ENCODE peak calls at places on chromosomes 4 and X, in six cellular contexts. One of them, this sample, is unnamed.

GRCh38 chr4:84684361-84684760 is 101.4 kb downstream of the CDS1 start:
- DNase-seq in H1: no peak
- DNase-seq in HCT116: no peak
- DNase-seq in A549: no peak
- DNase-seq in K562: no peak
- DNase-seq in HepG2: no peak
- DNase-seq in this sample: no peak

GRCh38 chr4:92299152-92299551 is 4.6 kb upstream of the GRID2 start:
- DNase-seq in H1: no peak
- DNase-seq in HCT116: no peak
- DNase-seq in A549: no peak
- DNase-seq in K562: no peak
- DNase-seq in HepG2: no peak
- DNase-seq in this sample: peak; percentile 14

GRCh38 chr4:94743838-94744237 is 13.9 kb upstream of the BMPR1B start:
- DNase-seq in H1: no peak
- DNase-seq in HCT116: no peak
- DNase-seq in A549: no peak
- DNase-seq in K562: no peak
- DNase-seq in HepG2: no peak
- DNase-seq in this sample: no peak

GRCh38 chr4:156294577-156294976 is 340.9 kb upstream of the CTSO start:
- DNase-seq in H1: no peak
- DNase-seq in HCT116: peak; percentile 76
- DNase-seq in A549: no peak
- DNase-seq in K562: no peak
- DNase-seq in HepG2: peak; percentile 35
- DNase-seq in this sample: peak; percentile 6

GRCh38 chr4:52575406-52575805 is 83.7 kb downstream of the USP46 start:
- DNase-seq in H1: no peak
- DNase-seq in HCT116: no peak
- DNase-seq in A549: no peak
- DNase-seq in K562: no peak
- DNase-seq in HepG2: no peak
- DNase-seq in this sample: no peak

GRCh38 chr4:81621490-81621889 is 149.8 kb upstream of the RASGEF1B start:
- DNase-seq in H1: no peak
- DNase-seq in HCT116: no peak
- DNase-seq in A549: no peak
- DNase-seq in K562: no peak
- DNase-seq in HepG2: no peak
- DNase-seq in this sample: no peak

GRCh38 chr4:48226199-48226598 is 43.4 kb downstream of the TEC start:
- DNase-seq in H1: no peak
- DNase-seq in HCT116: no peak
- DNase-seq in A549: no peak
- DNase-seq in K562: no peak
- DNase-seq in HepG2: no peak
- DNase-seq in this sample: no peak

GRCh38 chr4:95761871-95762270 is 78.0 kb upstream of the PDHA2 start:
- DNase-seq in H1: no peak
- DNase-seq in HCT116: no peak
- DNase-seq in A549: no peak
- DNase-seq in K562: no peak
- DNase-seq in HepG2: no peak
- DNase-seq in this sample: no peak

GRCh38 chr4:177728361-177729152 is 286.3 kb upstream of the AGA start:
- DNase-seq in H1: no peak
- DNase-seq in HCT116: peak; percentile 89
- DNase-seq in A549: no peak
- DNase-seq in K562: peak; percentile 28
- DNase-seq in HepG2: peak; percentile 2
- DNase-seq in this sample: no peak

GRCh38 chr4:48429709-48430474 is 53.3 kb upstream of the SLC10A4 start:
- DNase-seq in H1: no peak
- DNase-seq in HCT116: no peak
- DNase-seq in A549: no peak
- DNase-seq in K562: no peak
- DNase-seq in HepG2: no peak
- DNase-seq in this sample: no peak

GRCh38 chr4:169236901-169237626 is 33.7 kb downstream of the SH3RF1 start:
- DNase-seq in H1: no peak
- DNase-seq in HCT116: no peak
- DNase-seq in A549: no peak
- DNase-seq in K562: no peak
- DNase-seq in HepG2: no peak
- DNase-seq in this sample: no peak

GRCh38 chrX:153565996-153566580 is 32.9 kb downstream of the CCNQ start:
- DNase-seq in H1: peak; percentile 52
- DNase-seq in HCT116: no peak
- DNase-seq in A549: no peak
- DNase-seq in K562: peak; percentile 28
- DNase-seq in HepG2: no peak
- DNase-seq in this sample: no peak

GRCh38 chr4:153485374-153485773 is 19.2 kb downstream of the TMEM131L start:
- DNase-seq in H1: no peak
- DNase-seq in HCT116: no peak
- DNase-seq in A549: no peak
- DNase-seq in K562: no peak
- DNase-seq in HepG2: no peak
- DNase-seq in this sample: no peak

GRCh38 chr4:87024181-87024580 is 89.4 kb downstream of the AFF1 start:
- DNase-seq in H1: no peak
- DNase-seq in HCT116: no peak
- DNase-seq in A549: no peak
- DNase-seq in K562: no peak
- DNase-seq in HepG2: no peak
- DNase-seq in this sample: no peak

GRCh38 chr4:142954415-142954814 is 108.3 kb upstream of the INPP4B start:
- DNase-seq in H1: no peak
- DNase-seq in HCT116: no peak
- DNase-seq in A549: no peak
- DNase-seq in K562: no peak
- DNase-seq in HepG2: no peak
- DNase-seq in this sample: no peak

GRCh38 chr4:76199664-76200211 is 13.9 kb downstream of the SCARB2 start:
- DNase-seq in H1: no peak
- DNase-seq in HCT116: no peak
- DNase-seq in A549: no peak
- DNase-seq in K562: no peak
- DNase-seq in HepG2: no peak
- DNase-seq in this sample: no peak

GRCh38 chr4:76197001-76197743 is 16.5 kb downstream of the SCARB2 start:
- DNase-seq in H1: no peak
- DNase-seq in HCT116: no peak
- DNase-seq in A549: no peak
- DNase-seq in K562: no peak
- DNase-seq in HepG2: no peak
- DNase-seq in this sample: no peak

GRCh38 chr4:76198411-76199237 is 15.0 kb downstream of the SCARB2 start:
- DNase-seq in H1: no peak
- DNase-seq in HCT116: no peak
- DNase-seq in A549: no peak
- DNase-seq in K562: peak; percentile 70
- DNase-seq in HepG2: no peak
- DNase-seq in this sample: peak; percentile 61

GRCh38 chr4:76195326-76195725 is 18.3 kb downstream of the SCARB2 start:
- DNase-seq in H1: no peak
- DNase-seq in HCT116: no peak
- DNase-seq in A549: no peak
- DNase-seq in K562: no peak
- DNase-seq in HepG2: no peak
- DNase-seq in this sample: no peak

DNA sequence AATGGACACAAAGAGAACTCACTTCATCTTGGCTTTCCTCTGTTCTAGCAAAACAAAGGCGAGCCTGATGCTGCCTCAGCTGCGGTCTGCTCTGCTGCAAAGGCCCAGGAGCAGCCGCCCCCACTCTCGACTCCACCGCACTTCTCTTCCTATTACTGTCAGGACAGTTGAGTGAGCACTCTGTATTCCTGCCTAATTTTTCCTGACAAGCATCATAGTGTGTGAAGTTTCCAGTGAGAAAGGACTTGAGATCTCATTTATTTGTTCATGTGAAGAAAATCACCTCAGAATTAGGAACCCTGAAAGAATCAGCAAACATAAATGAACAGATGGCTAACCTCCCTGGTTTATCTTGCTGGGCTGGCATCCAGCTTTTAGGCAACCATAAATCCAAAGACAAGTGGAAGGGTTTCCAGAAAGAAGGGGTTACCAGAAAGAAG is 15.6 kb downstream of the SCARB2 start:
- DNase-seq in H1: no peak
- DNase-seq in HCT116: no peak
- DNase-seq in A549: no peak
- DNase-seq in K562: peak; percentile 37
- DNase-seq in HepG2: no peak
- DNase-seq in this sample: peak; percentile 58
- TF ChIP-seq RAD21 in H1: no peak
- TF ChIP-seq RAD21 in HCT116: no peak
- TF ChIP-seq RAD21 in A549: no peak
- TF ChIP-seq RAD21 in K562: no peak
- TF ChIP-seq RAD21 in HepG2: no peak
- TF ChIP-seq RAD21 in this sample: peak; percentile 5

DNA sequence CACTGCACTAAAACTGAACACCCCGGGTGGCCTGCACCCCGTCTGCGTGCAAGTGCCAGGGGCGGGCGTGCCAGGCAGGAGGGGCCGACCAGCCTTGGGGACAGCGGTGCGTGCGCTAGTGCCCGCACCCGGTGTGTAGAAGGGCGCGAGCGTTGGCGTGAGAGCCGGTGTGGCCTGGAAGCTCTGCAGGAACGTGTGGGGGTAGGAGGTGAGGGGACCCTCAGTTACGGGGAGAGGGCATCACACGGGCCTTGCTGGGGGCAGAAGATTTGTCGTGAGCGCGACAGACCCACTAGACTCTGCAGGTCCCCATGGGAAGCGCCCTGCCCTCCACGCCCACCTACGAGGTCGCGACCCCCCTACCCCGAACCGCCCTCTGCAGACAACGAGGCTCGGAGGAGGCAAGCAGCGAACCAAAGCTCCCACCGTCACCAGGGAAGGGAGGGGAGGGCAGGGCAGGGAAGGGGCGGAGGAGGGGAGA is 105.8 kb downstream of the FAM53A start:
- DNase-seq in H1: no peak
- DNase-seq in HCT116: no peak
- DNase-seq in A549: no peak
- DNase-seq in K562: no peak
- DNase-seq in HepG2: no peak
- DNase-seq in this sample: no peak
- TF ChIP-seq RAD21 in H1: no peak
- TF ChIP-seq RAD21 in HCT116: no peak
- TF ChIP-seq RAD21 in A549: no peak
- TF ChIP-seq RAD21 in K562: no peak
- TF ChIP-seq RAD21 in HepG2: no peak
- TF ChIP-seq RAD21 in this sample: no peak

DNA sequence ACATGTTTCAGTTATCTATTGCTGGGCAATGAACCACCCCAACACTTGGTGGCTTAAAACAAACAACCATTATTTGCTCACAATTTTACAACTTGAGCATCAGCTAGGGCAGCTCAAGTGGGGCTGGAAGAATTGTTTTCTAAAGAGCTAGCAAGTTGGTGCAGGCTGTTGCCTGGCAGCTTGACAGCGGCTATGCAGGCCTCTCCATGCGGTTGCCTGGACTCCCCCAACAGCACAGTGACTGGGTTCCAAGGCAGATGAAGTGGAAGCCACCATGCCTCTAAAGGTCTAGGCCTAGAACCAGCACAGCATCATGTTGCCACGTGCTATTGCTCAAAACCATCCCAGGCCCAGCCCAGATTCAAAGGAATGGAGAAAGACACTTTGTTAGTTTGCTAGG is 114.8 kb downstream of the BCOR start:
- DNase-seq in H1: no peak
- DNase-seq in HCT116: no peak
- DNase-seq in A549: no peak
- DNase-seq in K562: no peak
- DNase-seq in HepG2: no peak
- DNase-seq in this sample: no peak
- TF ChIP-seq RAD21 in H1: no peak
- TF ChIP-seq RAD21 in HCT116: no peak
- TF ChIP-seq RAD21 in A549: no peak
- TF ChIP-seq RAD21 in K562: no peak
- TF ChIP-seq RAD21 in HepG2: no peak
- TF ChIP-seq RAD21 in this sample: no peak

GRCh38 chr4:90543419-90544170 is 416.4 kb downstream of the CCSER1 start:
- DNase-seq in H1: no peak
- DNase-seq in HCT116: no peak
- DNase-seq in A549: no peak
- DNase-seq in K562: no peak
- DNase-seq in HepG2: no peak
- DNase-seq in this sample: peak; percentile 28
- TF ChIP-seq RAD21 in H1: no peak
- TF ChIP-seq RAD21 in HCT116: no peak
- TF ChIP-seq RAD21 in A549: no peak
- TF ChIP-seq RAD21 in K562: no peak
- TF ChIP-seq RAD21 in HepG2: no peak
- TF ChIP-seq RAD21 in this sample: no peak

GRCh38 chrX:136246201-136246600 is 5.0 kb downstream of the MAP7D3 start:
- DNase-seq in H1: no peak
- DNase-seq in HCT116: no peak
- DNase-seq in A549: no peak
- DNase-seq in K562: no peak
- DNase-seq in HepG2: no peak
- DNase-seq in this sample: no peak

GRCh38 chrX:136255543-136255942 is 4.3 kb upstream of the MAP7D3 start:
- DNase-seq in H1: no peak
- DNase-seq in HCT116: no peak
- DNase-seq in A549: no peak
- DNase-seq in K562: no peak
- DNase-seq in HepG2: no peak
- DNase-seq in this sample: no peak

GRCh38 chrX:136251042-136251991 is at the start of gene MAP7D3:
- DNase-seq in H1: peak; percentile 63
- DNase-seq in HCT116: peak; percentile 16
- DNase-seq in A549: peak; percentile 54
- DNase-seq in K562: peak; percentile 75
- DNase-seq in HepG2: no peak
- DNase-seq in this sample: peak; percentile 91

DNA sequence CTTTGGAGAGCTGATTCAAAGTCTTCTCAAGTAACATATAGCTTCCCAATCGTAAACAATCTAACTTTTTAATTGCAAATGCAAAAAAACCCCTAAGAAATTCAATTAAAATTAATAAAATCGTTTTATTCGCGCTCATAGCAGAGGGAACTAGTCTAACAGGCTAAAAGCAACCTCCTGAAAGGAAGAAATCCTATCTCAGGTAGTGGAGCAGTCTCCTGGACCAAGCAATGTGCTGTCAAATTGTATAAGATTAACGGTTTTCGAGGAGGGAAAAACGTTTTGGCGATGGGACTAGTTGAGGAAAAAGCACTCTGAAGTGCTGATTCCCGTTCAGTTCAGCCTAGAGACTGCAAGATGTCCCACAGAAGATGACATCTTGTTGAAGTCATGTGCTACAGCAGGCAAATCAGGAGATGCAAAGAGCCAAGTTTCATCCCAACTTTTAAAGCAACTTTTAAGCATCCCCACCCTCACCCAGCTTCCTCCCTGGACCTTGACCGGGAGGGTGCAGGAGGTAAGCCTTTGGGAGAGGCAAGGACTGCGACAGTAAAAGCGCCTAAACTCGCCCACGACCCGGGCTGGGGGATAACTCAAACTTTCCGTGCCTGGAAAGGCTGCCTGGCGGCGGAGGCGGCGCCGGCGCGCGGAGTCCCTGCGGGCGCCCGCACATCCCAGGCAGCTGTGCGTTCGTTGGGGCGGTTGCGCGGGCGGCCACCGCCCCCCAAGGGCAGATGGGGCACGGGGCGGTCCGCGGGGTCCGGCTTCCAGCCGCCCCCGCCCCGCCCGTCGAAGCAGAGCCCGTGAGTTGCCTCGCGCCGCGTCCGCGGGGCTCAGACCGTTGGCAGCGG is 784 bp downstream of the MAP7D3 start:
- DNase-seq in H1: peak; percentile 49
- DNase-seq in HCT116: no peak
- DNase-seq in A549: peak; percentile 40
- DNase-seq in K562: peak; percentile 27
- DNase-seq in HepG2: no peak
- DNase-seq in this sample: no peak
- TF ChIP-seq RAD21 in H1: no peak
- TF ChIP-seq RAD21 in HCT116: no peak
- TF ChIP-seq RAD21 in A549: no peak
- TF ChIP-seq RAD21 in K562: no peak
- TF ChIP-seq RAD21 in HepG2: no peak
- TF ChIP-seq RAD21 in this sample: no peak

This sample was measured in SK-N-SH.